ENCODE peak calls at places on chromosomes 1 and 21, in four cellular contexts. D, S, O and M are unnamed samples.

GRCh38 chr1:197145451-197146029 is 929 bp downstream of the ASPM start:
- DNase-seq in D (no peak), S (no peak), O (no peak), M (no peak)

GRCh38 chr1:199029855-199030254 is 391.0 kb downstream of the PTPRC start:
- DNase-seq in D (no peak), S (no peak), O (no peak), M (no peak)

GRCh38 chr21:45029968-45030636 is 44.3 kb upstream of the ADARB1 start:
- DNase-seq in D (no peak), S (no peak), O (no peak), M (no peak)

GRCh38 chr1:110477041-110477440 is 26.1 kb downstream of the PROK1 start:
- DNase-seq in D (no peak), S (no peak), O (no peak), M (no peak)

GRCh38 chr1:23742670-23743286 is 493 bp upstream of the ELOA start:
- DNase-seq in D (no peak), S (no peak), O (no peak), M (no peak)

GRCh38 chr1:167645625-167646410 is 15.8 kb downstream of the RCSD1 start:
- DNase-seq in D (no peak), S (no peak), O (no peak), M (no peak)

GRCh38 chr1:26949926-26950319 is 10.3 kb downstream of the KDF1 start:
- DNase-seq in D (no peak), S (no peak), O (no peak), M (no peak)

GRCh38 chr1:218164111-218164929 is 120.8 kb upstream of the RRP15 start:
- DNase-seq in D (peak; percentile 50), S (no peak), O (no peak), M (no peak)

GRCh38 chr1:109240158-109241152 is 8.9 kb upstream of the CELSR2 start:
- DNase-seq in D (peak; percentile 79), S (peak; percentile 83), O (peak; percentile 56), M (no peak)

GRCh38 chr1:245888809-245889208 is 618.3 kb downstream of the SMYD3 start:
- DNase-seq in D (no peak), S (no peak), O (no peak), M (no peak)

GRCh38 chr1:48109390-48110009 is 112.3 kb upstream of the TRABD2B start:
- DNase-seq in D (no peak), S (no peak), O (no peak), M (no peak)

GRCh38 chr1:119275145-119275929 is 93.2 kb upstream of the HAO2 start:
- DNase-seq in D (peak; percentile 30), S (no peak), O (no peak), M (no peak)

GRCh38 chr21:43301424-43302355 is 125.2 kb downstream of the SIK1 start:
- DNase-seq in D (no peak), S (no peak), O (no peak), M (no peak)

GRCh38 chr21:28579986-28580550 is 412.6 kb downstream of the LTN1 start:
- DNase-seq in D (no peak), S (no peak), O (no peak), M (no peak)

GRCh38 chr1:212656730-212657129 is 42.9 kb downstream of the BATF3 start:
- DNase-seq in D (no peak), S (no peak), O (no peak), M (no peak)

GRCh38 chr1:198734323-198735008 is 95.6 kb downstream of the PTPRC start:
- DNase-seq in D (no peak), S (no peak), O (no peak), M (no peak)

GRCh38 chr1:90850925-90851710 is 134.0 kb upstream of the BARHL2 start:
- DNase-seq in D (peak; percentile 85), S (peak; percentile 71), O (peak; percentile 27), M (peak; percentile 57)

GRCh38 chr1:38476784-38477175 is 382.8 kb downstream of the RRAGC start:
- DNase-seq in D (no peak), S (no peak), O (no peak), M (no peak)

GRCh38 chr1:96313216-96313615 is 408.4 kb upstream of the PTBP2 start:
- DNase-seq in D (no peak), S (no peak), O (no peak), M (no peak)

GRCh38 chr1:211928222-211928856 is 97.8 kb upstream of the LPGAT1 start:
- DNase-seq in D (no peak), S (no peak), O (no peak), M (no peak)

GRCh38 chr1:95034506-95034905 is 38.2 kb downstream of the ALG14 start:
- DNase-seq in D (no peak), S (no peak), O (no peak), M (no peak)

GRCh38 chr1:68230901-68231626 is 1.3 kb downstream of the WLS start:
- DNase-seq in D (peak; percentile 46), S (no peak), O (no peak), M (peak; percentile 48)

GRCh38 chr1:171583581-171584194 is 38.4 kb upstream of the MYOCOS start:
- DNase-seq in D (no peak), S (no peak), O (no peak), M (no peak)

GRCh38 chr1:201253906-201254624 is 29.2 kb upstream of the PKP1 start:
- DNase-seq in D (no peak), S (no peak), O (no peak), M (no peak)

GRCh38 chr1:27137022-27137542 is 17.8 kb downstream of the SLC9A1 start:
- DNase-seq in D (peak; percentile 68), S (no peak), O (no peak), M (peak; percentile 91)

GRCh38 chr1:23590058-23590783 is 30.9 kb upstream of the ID3 start:
- DNase-seq in D (no peak), S (no peak), O (no peak), M (no peak)

GRCh38 chr1:160362168-160362941 is 4.5 kb upstream of the NHLH1 start:
- DNase-seq in D (no peak), S (no peak), O (no peak), M (no peak)

GRCh38 chr1:89607888-89608626 is 24.9 kb upstream of the LRRC8C start:
- DNase-seq in D (peak; percentile 52), S (no peak), O (no peak), M (no peak)

GRCh38 chr1:25022361-25023189 is 92.5 kb upstream of the RUNX3 start:
- DNase-seq in D (peak; percentile 74), S (peak; percentile 55), O (no peak), M (peak; percentile 100)

GRCh38 chr1:25020851-25021585 is 90.9 kb upstream of the RUNX3 start:
- DNase-seq in D (no peak), S (no peak), O (no peak), M (no peak)

GRCh38 chr1:25020173-25020840 is 90.2 kb upstream of the RUNX3 start:
- DNase-seq in D (no peak), S (no peak), O (no peak), M (no peak)

GRCh38 chr1:25023190-25023578 is 93.1 kb upstream of the RUNX3 start:
- DNase-seq in D (no peak), S (no peak), O (no peak), M (no peak)

DNA sequence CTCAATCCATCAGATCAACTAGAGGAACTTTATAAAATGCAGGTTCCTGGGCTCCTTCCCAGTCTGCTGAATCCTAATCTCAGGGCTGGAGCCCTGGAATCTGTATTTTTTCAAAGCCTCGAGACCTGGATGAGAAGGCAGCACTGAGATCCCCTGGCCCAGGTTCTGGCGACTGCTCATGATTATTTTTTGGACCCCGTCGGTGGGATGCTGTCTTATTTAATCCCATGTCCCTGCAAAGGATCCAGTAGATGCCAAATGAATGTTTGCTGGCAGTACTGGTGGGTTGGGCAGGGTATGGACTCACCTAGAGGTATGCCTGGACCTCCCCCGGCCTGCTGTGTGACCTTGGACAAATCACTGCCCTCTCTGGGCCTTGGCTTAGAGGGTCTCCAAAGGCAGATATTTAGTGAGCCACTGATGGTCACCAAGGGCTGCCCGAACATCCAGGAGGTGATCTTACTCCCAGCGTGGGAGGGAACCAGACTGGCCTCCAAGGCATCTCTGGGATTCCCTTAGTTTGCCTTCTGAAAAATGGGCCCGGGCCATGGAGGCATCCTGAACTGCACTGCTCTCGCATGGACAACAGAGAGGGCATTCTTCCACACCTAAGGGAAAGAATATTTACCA is 91.6 kb upstream of the RUNX3 start:
- DNase-seq in D (no peak), S (no peak), O (no peak), M (no peak)
- TF ChIP-seq CTCF in D (no peak), S (no peak), O (no peak), M (no peak)

DNA sequence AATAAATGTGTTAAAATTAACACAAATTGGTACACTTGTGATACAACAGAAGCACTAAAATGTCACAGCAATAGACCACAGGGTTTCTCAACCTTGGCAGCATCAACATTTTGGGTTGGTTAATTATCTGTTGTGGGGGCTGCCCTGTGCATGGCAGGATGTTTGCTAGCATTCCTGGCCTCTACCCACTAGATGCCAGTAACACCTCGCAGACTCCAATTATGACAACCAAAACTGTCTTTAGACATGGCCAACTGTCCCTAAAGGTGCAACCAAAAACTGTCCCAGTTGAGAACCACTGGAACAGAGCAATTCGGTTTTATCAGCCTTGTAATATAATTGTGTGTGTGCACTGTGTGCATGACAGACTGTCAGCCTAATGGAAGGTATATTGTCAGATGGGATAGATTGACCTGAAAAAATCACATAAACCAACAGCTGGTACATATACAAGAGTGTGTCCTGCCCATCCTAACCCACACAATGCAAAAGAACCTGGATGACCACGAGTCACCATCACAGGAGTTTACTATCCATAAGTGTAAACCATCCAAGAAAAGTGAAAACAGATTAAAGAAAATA is 13.5 kb upstream of the ERG start:
- DNase-seq in D (no peak), S (no peak), O (no peak), M (no peak)
- TF ChIP-seq CTCF in D (no peak), S (no peak), O (no peak), M (no peak)

DNA sequence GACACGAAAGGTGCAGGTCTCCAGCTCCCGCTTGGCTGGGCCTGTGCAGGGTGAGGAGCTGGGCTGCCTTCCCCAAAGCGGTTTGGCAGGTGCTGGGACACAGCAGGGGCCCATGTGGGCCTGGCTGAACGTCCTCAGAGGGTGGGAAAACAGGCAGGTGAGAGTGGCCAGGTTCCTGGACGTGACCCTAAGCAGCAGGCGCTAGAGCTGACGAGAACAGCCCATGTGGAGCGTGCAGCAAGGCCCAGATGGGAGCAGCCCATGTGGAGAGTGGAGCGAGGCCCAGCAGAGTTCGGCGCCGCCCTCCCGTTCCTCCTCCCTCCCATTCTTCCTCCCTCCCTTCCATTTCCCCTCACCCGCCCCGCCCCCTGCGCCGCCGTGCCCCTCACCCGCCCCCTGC is 314.4 kb upstream of the VAMP3 start:
- DNase-seq in D (no peak), S (no peak), O (no peak), M (no peak)
- TF ChIP-seq CTCF in D (no peak), S (no peak), O (no peak), M (no peak)

DNA sequence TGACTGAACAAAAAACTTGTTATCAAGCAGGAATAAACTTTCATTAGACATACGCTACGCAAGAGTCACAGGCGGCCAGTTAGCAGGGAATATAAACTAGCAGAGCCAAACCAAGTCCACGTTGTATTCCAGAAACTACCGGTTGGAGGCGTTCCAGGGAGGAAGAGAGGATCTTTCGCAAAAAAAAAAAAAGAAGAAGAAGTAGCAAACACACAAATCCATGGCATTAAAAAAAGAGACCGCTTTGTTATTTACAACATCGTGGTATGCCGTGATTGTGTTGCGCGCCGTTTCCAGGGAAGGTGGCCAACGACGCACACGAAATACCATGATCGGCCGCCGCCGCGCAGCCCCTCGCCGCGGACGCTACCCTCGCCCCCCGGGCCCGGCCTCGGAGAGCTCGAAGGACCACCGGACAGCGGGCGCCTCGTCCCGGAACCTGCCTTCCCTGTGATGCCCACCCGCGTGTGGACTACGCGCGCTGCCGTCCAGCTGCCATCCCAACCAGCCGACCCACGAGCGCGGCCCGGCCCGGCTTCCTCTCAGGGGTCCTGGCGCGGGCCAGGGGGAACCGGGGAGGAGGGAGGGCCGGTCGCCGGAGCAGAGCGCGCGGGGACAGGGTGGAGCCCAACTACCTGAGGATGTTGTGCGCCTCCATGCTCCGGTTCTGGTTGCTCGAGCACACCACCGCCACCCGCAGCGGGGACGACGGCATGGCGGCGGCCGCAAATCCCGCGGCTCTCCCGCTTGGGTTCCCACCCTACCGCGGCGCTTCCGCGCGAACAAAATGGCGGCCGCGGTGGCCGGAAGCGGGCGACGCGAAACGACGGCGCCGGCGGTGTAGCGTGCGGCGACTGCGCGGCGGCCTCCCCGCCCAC is 581 bp downstream of the SSU72 start:
- DNase-seq in D (peak; percentile 72), S (peak; percentile 24), O (no peak), M (peak; percentile 67)
- TF ChIP-seq CTCF in D (no peak), S (no peak), O (no peak), M (peak; percentile 33)